ENCODE peak calls at places on chromosomes 12 and 14, in four cellular contexts. F is stimulated activated CD8-positive, alpha-beta memory T cell treated with anti-CD3 and anti-CD28 coated beads, Interleukin-12 subunit alpha, Interleukin-12 subunit beta, amount 100 ng/mL, for 4 hours; B is neural crest cell; E is stimulated activated CD4-positive, alpha-beta T cell treated with anti-CD3 and anti-CD28 coated beads, Interleukin-2, amount 100 ng/mL, for 24 hours. M is an unnamed sample.

GRCh38 chr12:12470751-12471300 is 91.8 kb downstream of the DUSP16 start:
- DNase-seq in F (no peak), B (no peak), E (no peak), M (no peak)

GRCh38 chr14:23547924-23548323 is 3.6 kb downstream of the ZFHX2 start:
- DNase-seq in F (no peak), B (no peak), E (no peak), M (no peak)

GRCh38 chr12:54991161-54991991 is 6.8 kb upstream of the TESPA1 start:
- DNase-seq in F (no peak), B (no peak), E (peak; percentile 39), M (no peak)

GRCh38 chr12:95072900-95073697 is at the start of gene NR2C1:
- DNase-seq in F (peak; percentile 83), B (peak; percentile 87), E (peak; percentile 90), M (peak; percentile 94)

GRCh38 chr12:47837190-47838171 is 17.8 kb upstream of the HDAC7 start:
- DNase-seq in F (peak; percentile 37), B (peak; percentile 55), E (peak; percentile 75), M (peak; percentile 65)

GRCh38 chr14:38255673-38256357 is at the start of gene CLEC14A:
- DNase-seq in F (no peak), B (peak; percentile 23), E (peak; percentile 9), M (no peak)

GRCh38 chr12:122669397-122670070 is 33.6 kb downstream of the HCAR2 start:
- DNase-seq in F (no peak), B (no peak), E (no peak), M (no peak)

GRCh38 chr14:91568626-91569025 is 58.5 kb upstream of the PPP4R3A start:
- DNase-seq in F (no peak), B (no peak), E (no peak), M (no peak)

GRCh38 chr12:107660230-107660629 is 25.4 kb upstream of the PWP1 start:
- DNase-seq in F (no peak), B (no peak), E (no peak), M (no peak)

GRCh38 chr14:26370118-26370517 is 227.7 kb downstream of the NOVA1 start:
- DNase-seq in F (no peak), B (no peak), E (no peak), M (no peak)

GRCh38 chr12:11877869-11878780 is 192.6 kb upstream of the BCL2L14 start:
- DNase-seq in F (no peak), B (no peak), E (no peak), M (no peak)

GRCh38 chr12:111806304-111806703 is 35.7 kb upstream of the MAPKAPK5 start:
- DNase-seq in F (no peak), B (no peak), E (no peak), M (no peak)

GRCh38 chr14:63982629-63983028 is 129.8 kb downstream of the SYNE2 start:
- DNase-seq in F (no peak), B (no peak), E (no peak), M (no peak)

GRCh38 chr12:40325349-40325960 is 100.7 kb downstream of the LRRK2 start:
- DNase-seq in F (no peak), B (no peak), E (no peak), M (peak; percentile 11)

GRCh38 chr12:26878661-26879119 is 45.7 kb upstream of the ITPR2 start:
- DNase-seq in F (no peak), B (no peak), E (no peak), M (peak; percentile 23)

GRCh38 chr14:85293820-85294219 is 236.1 kb upstream of the FLRT2 start:
- DNase-seq in F (no peak), B (no peak), E (no peak), M (no peak)

GRCh38 chr12:10717410-10717809 is 5.7 kb downstream of the YBX3 start:
- DNase-seq in F (no peak), B (no peak), E (no peak), M (no peak)

GRCh38 chr14:55102141-55102547 is 26.9 kb upstream of the LGALS3 start:
- DNase-seq in F (peak; percentile 5), B (no peak), E (peak; percentile 20), M (peak; percentile 69)

GRCh38 chr12:100716949-100717732 is 77.4 kb upstream of the ANO4 start:
- DNase-seq in F (no peak), B (peak; percentile 21), E (peak; percentile 10), M (no peak)

GRCh38 chr14:50047274-50047676 is 69.1 kb downstream of the VCPKMT start:
- DNase-seq in F (no peak), B (no peak), E (no peak), M (no peak)

GRCh38 chr12:12503384-12504078 is 59.1 kb downstream of the DUSP16 start:
- DNase-seq in F (no peak), B (no peak), E (peak; percentile 27), M (no peak)

GRCh38 chr12:52521581-52522266 is 1.5 kb upstream of the KRT5 start:
- DNase-seq in F (no peak), B (no peak), E (no peak), M (no peak)

GRCh38 chr14:51805541-51805940 is 54.9 kb upstream of the GNG2 start:
- DNase-seq in F (no peak), B (no peak), E (no peak), M (no peak)

GRCh38 chr12:63826002-63826585 is 18.4 kb upstream of the SRGAP1 start:
- DNase-seq in F (no peak), B (no peak), E (no peak), M (peak; percentile 42)

GRCh38 chr12:122886851-122887816 is 8.8 kb downstream of the VPS37B start:
- DNase-seq in F (no peak), B (no peak), E (peak; percentile 49), M (no peak)

GRCh38 chr12:76621582-76622024 is 62.0 kb upstream of the OSBPL8 start:
- DNase-seq in F (peak; percentile 12), B (peak; percentile 50), E (peak; percentile 71), M (peak; percentile 75)

GRCh38 chr12:12403264-12404248 is 46.7 kb downstream of the BORCS5 start:
- DNase-seq in F (no peak), B (no peak), E (no peak), M (no peak)

GRCh38 chr12:104358353-104359003 is 54.9 kb downstream of the EID3 start:
- DNase-seq in F (peak; percentile 34), B (peak; percentile 41), E (peak; percentile 69), M (peak; percentile 53)

GRCh38 chr12:53324113-53324778 is 2.8 kb upstream of the AAAS start:
- DNase-seq in F (no peak), B (no peak), E (peak; percentile 69), M (no peak)

GRCh38 chr12:1740161-1740948 is 49.5 kb downstream of the ADIPOR2 start:
- DNase-seq in F (no peak), B (no peak), E (no peak), M (no peak)

GRCh38 chr12:54034784-54035310 is 2.0 kb downstream of the HOXC5 start:
- DNase-seq in F (no peak), B (no peak), E (no peak), M (no peak)